ENCODE peak calls at places on chromosomes 13 and 19, in ten cellular contexts. One of them, this sample, is unnamed.

GRCh38 chr13:33069365-33069764 is 53.1 kb downstream of the KL start:
- DNase-seq in gastrocnemius medialis: no peak
- DNase-seq in ovary: no peak
- DNase-seq in neural crest cell: no peak
- DNase-seq in omental fat pad: no peak
- DNase-seq in cardiac muscle cell: no peak
- DNase-seq in foreskin fibroblast: no peak
- DNase-seq in choroid plexus epithelial cell: peak; percentile 48
- DNase-seq in AG09309: no peak
- DNase-seq in AG09319: no peak
- DNase-seq in this sample: no peak

GRCh38 chr19:46495789-46496099 is at the start of gene PNMA8B:
- DNase-seq in omental fat pad: no peak
- DNase-seq in ovary: peak; percentile 85
- DNase-seq in neural crest cell: peak; percentile 98
- DNase-seq in AG09319: no peak
- DNase-seq in foreskin fibroblast: peak; percentile 73
- DNase-seq in gastrocnemius medialis: no peak
- DNase-seq in choroid plexus epithelial cell: peak; percentile 65
- DNase-seq in cardiac muscle cell: peak; percentile 96
- DNase-seq in AG09309: no peak
- DNase-seq in this sample: no peak

GRCh38 chr13:42478531-42479156 is 95.3 kb upstream of the TNFSF11 start:
- DNase-seq in AG09309: no peak
- DNase-seq in omental fat pad: no peak
- DNase-seq in neural crest cell: no peak
- DNase-seq in ovary: no peak
- DNase-seq in foreskin fibroblast: peak; percentile 26
- DNase-seq in cardiac muscle cell: peak; percentile 37
- DNase-seq in AG09319: no peak
- DNase-seq in gastrocnemius medialis: no peak
- DNase-seq in choroid plexus epithelial cell: peak; percentile 85
- DNase-seq in this sample: no peak

GRCh38 chr19:51246153-51246552 is 4.7 kb upstream of the SIGLECL1 start:
- DNase-seq in ovary: no peak
- DNase-seq in AG09319: no peak
- DNase-seq in choroid plexus epithelial cell: peak; percentile 18
- DNase-seq in neural crest cell: no peak
- DNase-seq in foreskin fibroblast: no peak
- DNase-seq in cardiac muscle cell: no peak
- DNase-seq in gastrocnemius medialis: no peak
- DNase-seq in AG09309: no peak
- DNase-seq in omental fat pad: no peak
- DNase-seq in this sample: no peak

GRCh38 chr19:11435833-11436313 is 438 bp downstream of the PRKCSH start:
- DNase-seq in ovary: peak; percentile 54
- DNase-seq in cardiac muscle cell: peak; percentile 27
- DNase-seq in foreskin fibroblast: peak; percentile 65
- DNase-seq in omental fat pad: no peak
- DNase-seq in choroid plexus epithelial cell: peak; percentile 55
- DNase-seq in AG09309: no peak
- DNase-seq in gastrocnemius medialis: no peak
- DNase-seq in AG09319: no peak
- DNase-seq in neural crest cell: no peak
- DNase-seq in this sample: peak; percentile 7

GRCh38 chr13:112330479-112331407 is 45.4 kb upstream of the SPACA7 start:
- DNase-seq in omental fat pad: no peak
- DNase-seq in cardiac muscle cell: no peak
- DNase-seq in foreskin fibroblast: peak; percentile 6
- DNase-seq in AG09309: no peak
- DNase-seq in ovary: no peak
- DNase-seq in choroid plexus epithelial cell: no peak
- DNase-seq in gastrocnemius medialis: no peak
- DNase-seq in AG09319: no peak
- DNase-seq in neural crest cell: no peak
- DNase-seq in this sample: no peak

GRCh38 chr19:16325671-16326400 is 1.2 kb downstream of the KLF2 start:
- DNase-seq in AG09319: no peak
- DNase-seq in ovary: peak; percentile 74
- DNase-seq in gastrocnemius medialis: no peak
- DNase-seq in cardiac muscle cell: peak; percentile 66
- DNase-seq in neural crest cell: no peak
- DNase-seq in AG09309: no peak
- DNase-seq in choroid plexus epithelial cell: peak; percentile 28
- DNase-seq in foreskin fibroblast: peak; percentile 36
- DNase-seq in omental fat pad: no peak
- DNase-seq in this sample: no peak

GRCh38 chr13:23159587-23160240 is 21.1 kb upstream of the SGCG start:
- DNase-seq in foreskin fibroblast: peak; percentile 22
- DNase-seq in AG09309: no peak
- DNase-seq in neural crest cell: peak; percentile 17
- DNase-seq in ovary: no peak
- DNase-seq in AG09319: no peak
- DNase-seq in gastrocnemius medialis: no peak
- DNase-seq in choroid plexus epithelial cell: no peak
- DNase-seq in omental fat pad: no peak
- DNase-seq in cardiac muscle cell: no peak
- DNase-seq in this sample: no peak

GRCh38 chr13:109654341-109655205 is 131.8 kb downstream of the IRS2 start:
- DNase-seq in choroid plexus epithelial cell: peak; percentile 89
- DNase-seq in neural crest cell: no peak
- DNase-seq in omental fat pad: no peak
- DNase-seq in ovary: no peak
- DNase-seq in AG09309: no peak
- DNase-seq in AG09319: no peak
- DNase-seq in foreskin fibroblast: peak; percentile 61
- DNase-seq in gastrocnemius medialis: no peak
- DNase-seq in cardiac muscle cell: no peak
- DNase-seq in this sample: no peak

GRCh38 chr19:7595466-7596133 is at the start of gene CAMSAP3:
- DNase-seq in ovary: no peak
- DNase-seq in omental fat pad: no peak
- DNase-seq in AG09319: peak; percentile 11
- DNase-seq in AG09309: no peak
- DNase-seq in choroid plexus epithelial cell: no peak
- DNase-seq in neural crest cell: peak; percentile 38
- DNase-seq in foreskin fibroblast: peak; percentile 72
- DNase-seq in cardiac muscle cell: peak; percentile 83
- DNase-seq in gastrocnemius medialis: no peak
- DNase-seq in this sample: no peak

GRCh38 chr13:21541980-21542379 is 62.0 kb downstream of the MICU2 start:
- DNase-seq in cardiac muscle cell: peak; percentile 3
- DNase-seq in omental fat pad: no peak
- DNase-seq in AG09309: no peak
- DNase-seq in gastrocnemius medialis: no peak
- DNase-seq in neural crest cell: no peak
- DNase-seq in AG09319: no peak
- DNase-seq in ovary: no peak
- DNase-seq in choroid plexus epithelial cell: peak; percentile 79
- DNase-seq in foreskin fibroblast: no peak
- DNase-seq in this sample: no peak

GRCh38 chr19:35943542-35944301 is 7.5 kb downstream of the LRFN3 start:
- DNase-seq in ovary: no peak
- DNase-seq in omental fat pad: no peak
- DNase-seq in AG09309: no peak
- DNase-seq in neural crest cell: no peak
- DNase-seq in cardiac muscle cell: no peak
- DNase-seq in foreskin fibroblast: no peak
- DNase-seq in choroid plexus epithelial cell: no peak
- DNase-seq in AG09319: no peak
- DNase-seq in gastrocnemius medialis: no peak
- DNase-seq in this sample: no peak

GRCh38 chr19:10235003-10235402 is 3.9 kb upstream of the S1PR2 start:
- DNase-seq in ovary: no peak
- DNase-seq in gastrocnemius medialis: no peak
- DNase-seq in cardiac muscle cell: no peak
- DNase-seq in choroid plexus epithelial cell: no peak
- DNase-seq in foreskin fibroblast: no peak
- DNase-seq in neural crest cell: no peak
- DNase-seq in AG09309: no peak
- DNase-seq in AG09319: no peak
- DNase-seq in omental fat pad: no peak
- DNase-seq in this sample: no peak

GRCh38 chr19:6551607-6552450 is 21.0 kb downstream of the TNFSF9 start:
- DNase-seq in AG09319: no peak
- DNase-seq in foreskin fibroblast: no peak
- DNase-seq in choroid plexus epithelial cell: no peak
- DNase-seq in cardiac muscle cell: peak; percentile 72
- DNase-seq in gastrocnemius medialis: no peak
- DNase-seq in ovary: no peak
- DNase-seq in omental fat pad: no peak
- DNase-seq in AG09309: no peak
- DNase-seq in neural crest cell: peak; percentile 48
- DNase-seq in this sample: no peak

GRCh38 chr19:33988601-33989000 is 183.7 kb upstream of the LSM14A start:
- DNase-seq in AG09319: no peak
- DNase-seq in neural crest cell: no peak
- DNase-seq in cardiac muscle cell: no peak
- DNase-seq in gastrocnemius medialis: no peak
- DNase-seq in omental fat pad: no peak
- DNase-seq in choroid plexus epithelial cell: peak; percentile 16
- DNase-seq in AG09309: peak; percentile 4
- DNase-seq in ovary: no peak
- DNase-seq in foreskin fibroblast: no peak
- DNase-seq in this sample: no peak

GRCh38 chr19:14315433-14315832 is 65.8 kb upstream of the ADGRE5 start:
- DNase-seq in choroid plexus epithelial cell: peak; percentile 6
- DNase-seq in neural crest cell: no peak
- DNase-seq in gastrocnemius medialis: no peak
- DNase-seq in omental fat pad: no peak
- DNase-seq in AG09319: no peak
- DNase-seq in cardiac muscle cell: no peak
- DNase-seq in ovary: no peak
- DNase-seq in foreskin fibroblast: no peak
- DNase-seq in AG09309: no peak
- DNase-seq in this sample: no peak
- TF ChIP-seq CTCF in choroid plexus epithelial cell: peak; percentile 29
- TF ChIP-seq CTCF in neural crest cell: no peak
- TF ChIP-seq CTCF in gastrocnemius medialis: no peak
- TF ChIP-seq CTCF in omental fat pad: no peak
- TF ChIP-seq CTCF in AG09319: no peak
- TF ChIP-seq CTCF in cardiac muscle cell: peak; percentile 23
- TF ChIP-seq CTCF in ovary: no peak
- TF ChIP-seq CTCF in foreskin fibroblast: no peak
- TF ChIP-seq CTCF in AG09309: no peak
- TF ChIP-seq CTCF in this sample: no peak

DNA sequence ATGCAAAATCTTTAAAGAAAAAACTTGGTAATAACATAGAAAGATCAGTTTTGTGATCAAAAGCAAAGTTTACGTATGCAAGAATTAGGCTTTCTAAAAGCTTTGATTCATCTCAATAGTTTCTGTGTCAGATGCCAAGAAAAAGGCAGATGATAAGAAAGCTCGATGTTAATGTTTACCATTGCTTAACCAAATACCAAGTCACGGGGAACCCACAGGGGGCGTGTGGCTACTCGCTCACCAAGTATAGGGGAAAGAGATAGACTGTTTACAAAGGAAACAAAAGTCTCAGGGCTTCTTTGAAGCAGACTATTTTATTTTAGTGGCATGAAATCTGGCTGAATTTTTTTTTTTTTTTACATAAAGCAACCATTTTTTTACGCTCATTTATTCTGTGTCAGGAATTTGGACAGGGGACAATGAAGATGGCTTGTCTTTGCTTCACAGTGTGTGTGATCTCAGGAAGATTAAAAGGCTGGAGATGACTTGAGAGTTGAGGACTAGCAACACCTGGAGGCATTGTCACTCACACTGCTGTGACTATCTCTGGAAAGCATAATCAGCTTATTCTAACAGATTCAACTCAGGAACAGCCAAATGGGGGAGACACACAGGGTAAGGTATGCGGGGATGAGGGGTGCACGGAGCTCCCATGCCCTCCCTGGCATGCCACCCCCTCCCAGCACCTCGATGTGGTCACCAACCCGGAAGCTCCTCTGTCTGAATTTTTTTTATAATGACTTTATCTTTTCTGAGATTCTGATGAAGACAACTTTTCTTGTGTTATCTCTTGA is 24.9 kb downstream of the RCBTB1 start:
- DNase-seq in neural crest cell: no peak
- DNase-seq in gastrocnemius medialis: no peak
- DNase-seq in ovary: no peak
- DNase-seq in cardiac muscle cell: peak; percentile 12
- DNase-seq in foreskin fibroblast: peak; percentile 13
- DNase-seq in AG09319: peak; percentile 24
- DNase-seq in omental fat pad: no peak
- DNase-seq in choroid plexus epithelial cell: peak; percentile 85
- DNase-seq in AG09309: no peak
- DNase-seq in this sample: peak; percentile 43
- TF ChIP-seq CTCF in neural crest cell: no peak
- TF ChIP-seq CTCF in gastrocnemius medialis: no peak
- TF ChIP-seq CTCF in ovary: no peak
- TF ChIP-seq CTCF in cardiac muscle cell: peak; percentile 53
- TF ChIP-seq CTCF in foreskin fibroblast: no peak
- TF ChIP-seq CTCF in AG09319: peak; percentile 12
- TF ChIP-seq CTCF in omental fat pad: no peak
- TF ChIP-seq CTCF in choroid plexus epithelial cell: peak; percentile 62
- TF ChIP-seq CTCF in AG09309: peak; percentile 11
- TF ChIP-seq CTCF in this sample: peak; percentile 65

DNA sequence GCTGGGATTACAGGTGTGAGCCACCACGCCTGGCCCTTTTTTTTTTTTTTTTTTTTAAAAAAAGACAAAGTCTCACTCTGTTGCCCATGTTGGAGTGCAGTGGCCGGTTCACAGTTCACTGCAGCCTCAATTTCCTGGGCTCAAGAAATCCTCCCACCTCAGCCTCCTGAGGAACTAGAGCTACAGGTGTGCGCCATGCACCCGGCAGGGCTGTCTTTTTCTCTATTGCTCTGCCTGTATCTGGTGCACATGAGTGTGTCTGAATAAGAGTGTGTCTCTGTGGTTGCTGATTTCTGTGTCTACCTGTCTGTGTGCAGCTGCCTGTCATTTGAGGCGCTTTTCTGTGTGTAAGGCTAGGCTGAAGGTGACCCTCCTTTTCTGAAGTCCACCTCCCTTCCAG is 1.6 kb upstream of the PRR12 start:
- DNase-seq in omental fat pad: no peak
- DNase-seq in foreskin fibroblast: no peak
- DNase-seq in cardiac muscle cell: no peak
- DNase-seq in AG09309: no peak
- DNase-seq in gastrocnemius medialis: no peak
- DNase-seq in neural crest cell: no peak
- DNase-seq in choroid plexus epithelial cell: peak; percentile 4
- DNase-seq in ovary: no peak
- DNase-seq in AG09319: no peak
- DNase-seq in this sample: no peak
- TF ChIP-seq CTCF in omental fat pad: no peak
- TF ChIP-seq CTCF in foreskin fibroblast: no peak
- TF ChIP-seq CTCF in cardiac muscle cell: no peak
- TF ChIP-seq CTCF in AG09309: no peak
- TF ChIP-seq CTCF in gastrocnemius medialis: no peak
- TF ChIP-seq CTCF in neural crest cell: no peak
- TF ChIP-seq CTCF in choroid plexus epithelial cell: no peak
- TF ChIP-seq CTCF in ovary: no peak
- TF ChIP-seq CTCF in AG09319: no peak
- TF ChIP-seq CTCF in this sample: no peak

GRCh38 chr13:51599444-51600176 is 15.3 kb downstream of the WDFY2 start:
- DNase-seq in cardiac muscle cell: no peak
- DNase-seq in foreskin fibroblast: no peak
- DNase-seq in ovary: no peak
- DNase-seq in gastrocnemius medialis: no peak
- DNase-seq in choroid plexus epithelial cell: no peak
- DNase-seq in AG09309: no peak
- DNase-seq in omental fat pad: no peak
- DNase-seq in AG09319: no peak
- DNase-seq in neural crest cell: no peak
- DNase-seq in this sample: no peak
- TF ChIP-seq CTCF in cardiac muscle cell: no peak
- TF ChIP-seq CTCF in foreskin fibroblast: no peak
- TF ChIP-seq CTCF in ovary: no peak
- TF ChIP-seq CTCF in gastrocnemius medialis: no peak
- TF ChIP-seq CTCF in choroid plexus epithelial cell: peak; percentile 9
- TF ChIP-seq CTCF in AG09309: no peak
- TF ChIP-seq CTCF in omental fat pad: no peak
- TF ChIP-seq CTCF in AG09319: no peak
- TF ChIP-seq CTCF in neural crest cell: peak; percentile 33
- TF ChIP-seq CTCF in this sample: no peak

This sample was measured in AG04450.